ENCODE peak calls at places on chromosomes 16 and 17, in seven cellular contexts. M, S, R, W, E, F and H are unnamed samples. For H3K4me1, the result is how much of the 10 kb centered on the place peaks cover.

GRCh38 chr16:86038923-86039310 is 140.0 kb downstream of the IRF8 start:
- DNase-seq in W (no peak), M (no peak), E (no peak), S (no peak), R (no peak), F (no peak), H (no peak)

GRCh38 chr17:28473542-28473941 is at the start of gene SLC13A2:
- DNase-seq in E (no peak), R (no peak), W (no peak), F (no peak), M (no peak), S (no peak), H (no peak)

GRCh38 chr16:79981814-79982213 is 381.3 kb upstream of the MAF start:
- DNase-seq in E (no peak), F (no peak), M (no peak), W (no peak), R (no peak), S (no peak), H (no peak)

GRCh38 chr17:51372345-51373004 is 112.1 kb downstream of the UTP18 start:
- DNase-seq in R (peak), S (no peak), E (no peak), W (peak), F (peak), M (peak), H (no peak)

GRCh38 chr17:44038604-44039007 is 23.8 kb upstream of the TMEM101 start:
- DNase-seq in W (peak), S (no peak), F (no peak), R (no peak), E (no peak), M (no peak), H (no peak)

GRCh38 chr17:37787055-37787720 is 42.3 kb upstream of the HNF1B start:
- DNase-seq in S (no peak), W (peak), M (no peak), E (no peak), R (peak), F (no peak), H (no peak)

GRCh38 chr17:33297643-33298042 is 4.5 kb upstream of the ASIC2 start:
- DNase-seq in F (no peak), S (no peak), E (no peak), M (no peak), W (no peak), R (no peak), H (no peak)

GRCh38 chr17:19263621-19264010 is 26.4 kb downstream of the EPN2 start:
- DNase-seq in R (no peak), E (no peak), W (no peak), F (no peak), M (no peak), S (no peak), H (peak)

GRCh38 chr16:54847609-54848008 is 83.1 kb upstream of the IRX5 start:
- DNase-seq in W (no peak), M (no peak), S (no peak), E (no peak), F (no peak), R (no peak), H (no peak)

GRCh38 chr17:67613961-67614360 is 103.8 kb upstream of the NOL11 start:
- DNase-seq in W (no peak), F (no peak), M (no peak), R (no peak), E (no peak), S (no peak), H (no peak)

GRCh38 chr16:29811896-29812665 is at the start of gene PRRT2:
- DNase-seq in M (peak), F (no peak), R (no peak), E (peak), S (peak), W (no peak), H (peak)

GRCh38 chr16:46918905-46919792 is 35.0 kb downstream of the GPT2 start:
- DNase-seq in M (no peak), E (no peak), S (no peak), W (peak), F (peak), R (no peak), H (no peak)

GRCh38 chr17:77011173-77012011 is 129.4 kb upstream of the SEC14L1 start:
- DNase-seq in F (peak), M (peak), S (no peak), E (no peak), R (no peak), W (peak), H (no peak)

GRCh38 chr16:48958681-48959080 is 323.0 kb downstream of the CBLN1 start:
- DNase-seq in S (no peak), W (no peak), F (no peak), E (peak), M (no peak), R (no peak), H (no peak)

GRCh38 chr17:31453896-31454295 is 62.4 kb downstream of the RAB11FIP4 start:
- DNase-seq in W (no peak), R (no peak), F (no peak), S (no peak), E (no peak), M (no peak), H (no peak)

GRCh38 chr16:1279945-1280589 is 24.2 kb downstream of the TPSD1 start:
- DNase-seq in E (peak), W (no peak), S (no peak), M (no peak), R (no peak), F (no peak), H (no peak)

GRCh38 chr17:12269751-12270150 is 249.1 kb downstream of the MAP2K4 start:
- DNase-seq in R (no peak), M (no peak), S (no peak), W (no peak), F (no peak), E (no peak), H (no peak)

GRCh38 chr17:44820631-44821196 is 9.4 kb downstream of the GJC1 start:
- DNase-seq in M (no peak), F (no peak), S (no peak), W (peak), R (peak), E (no peak), H (no peak)

GRCh38 chr16:87053016-87053982 is 263.9 kb downstream of the C16orf95 start:
- DNase-seq in R (no peak), W (no peak), S (no peak), F (no peak), M (no peak), E (peak), H (no peak)
- H3K27ac ChIP-seq in R (no peak), W (no peak), S (no peak), F (no peak), M (no peak), E (no peak), H (no peak)

GRCh38 chr16:20997147-20997546 is 96.6 kb downstream of the LYRM1 start:
- DNase-seq in F (no peak), E (no peak), R (no peak), S (no peak), M (no peak), W (no peak), H (no peak)

GRCh38 chr16:21005008-21005407 is 104.4 kb downstream of the LYRM1 start:
- DNase-seq in M (no peak), S (no peak), F (no peak), E (no peak), W (no peak), R (no peak), H (no peak)

GRCh38 chr16:20995711-20996110 is 95.1 kb downstream of the LYRM1 start:
- DNase-seq in M (no peak), R (no peak), S (no peak), E (no peak), W (no peak), F (no peak), H (no peak)

DNA sequence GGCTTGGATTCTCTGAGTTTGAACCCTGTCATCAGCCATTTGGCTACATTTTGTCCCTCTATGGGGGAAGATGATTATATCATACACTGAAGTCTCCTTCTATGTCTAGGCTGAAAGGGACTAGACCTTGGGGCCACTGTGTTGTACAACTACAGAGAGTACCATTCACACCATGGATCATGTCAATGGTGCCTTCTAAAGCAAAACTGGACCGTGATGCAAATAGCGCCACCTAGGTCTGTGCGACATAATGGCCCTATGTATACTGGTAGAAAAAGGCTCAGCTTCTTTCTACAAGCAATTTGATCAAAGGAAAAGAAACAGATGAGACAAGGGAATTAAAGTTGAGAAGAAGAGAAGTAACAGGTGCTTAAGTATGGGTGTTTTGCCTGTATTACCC is 100.7 kb downstream of the LYRM1 start:
- DNase-seq in M (peak), R (peak), W (peak), F (peak), S (no peak), E (no peak), H (no peak)
- H3K4me1 ChIP-seq in M (under half), R (under half), W (under half), F (under half), S (under half), E (under half), H (under half)

DNA sequence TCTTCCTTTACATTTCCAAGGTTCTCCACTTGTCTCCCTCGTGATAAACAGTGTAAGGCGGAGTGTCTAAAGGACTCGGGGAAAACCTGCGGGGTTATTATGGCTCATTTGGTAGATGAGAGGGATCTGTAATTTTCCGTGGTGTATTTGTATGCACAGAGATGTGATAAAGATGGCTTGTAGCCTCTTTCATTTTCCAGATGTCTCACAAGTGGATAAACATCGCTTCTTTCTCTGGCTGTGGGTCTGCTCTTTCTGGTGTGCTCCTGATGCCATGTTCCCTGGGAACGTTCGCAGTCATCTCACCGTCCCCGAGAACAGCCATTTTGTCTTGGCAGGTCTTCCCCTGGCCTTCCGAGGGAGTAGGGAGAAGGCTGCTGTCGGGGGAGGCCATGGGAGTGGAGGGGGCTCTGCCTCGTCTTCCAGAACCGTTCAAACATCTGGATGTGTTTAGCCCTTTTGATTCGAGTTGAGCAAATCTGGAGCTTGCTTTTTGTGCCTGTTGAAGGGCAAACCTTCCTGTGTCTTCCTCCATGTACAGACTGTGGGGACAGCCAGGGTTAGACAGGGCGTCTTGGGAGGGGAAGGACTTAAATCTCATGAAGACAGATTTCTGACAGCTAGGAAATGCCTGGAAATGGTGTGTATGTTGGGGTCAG is 238.7 kb downstream of the CCDC182 start:
- DNase-seq in S (peak), F (no peak), W (no peak), E (no peak), M (no peak), R (no peak), H (no peak)
- H3K27ac ChIP-seq in S (peak), F (no peak), W (no peak), E (no peak), M (no peak), R (peak), H (no peak)

GRCh38 chr16:17305694-17306093 is 165.1 kb downstream of the XYLT1 start:
- DNase-seq in E (no peak), S (no peak), M (no peak), R (no peak), W (no peak), F (no peak), H (no peak)
- H3K4me1 ChIP-seq in E (under half), S (under half), M (under half), R (under half), W (under half), F (half or more), H (under half)